ENCODE peak calls at places on chromosome 4, in seven cellular contexts. V is PC-9, N is A549, X is IMR-90, S is GM23248, J is SK-N-SH, C is neural progenitor cell. W is an unnamed sample.

GRCh38 chr4:153252122-153252521 is 47.9 kb downstream of the TRIM2 start:
- DNase-seq in V (no peak), N (no peak), X (no peak), S (no peak), J (no peak), C (no peak), W (no peak)

GRCh38 chr4:52244773-52245360 is 193.8 kb downstream of the SPATA18 start:
- DNase-seq in V (no peak), N (no peak), X (no peak), S (no peak), J (peak; percentile 32), C (no peak), W (no peak)

GRCh38 chr4:162959056-162959455 is 207.6 kb downstream of the NAF1 start:
- DNase-seq in V (peak; percentile 4), N (no peak), X (no peak), S (no peak), J (no peak), C (peak; percentile 28), W (peak; percentile 60)

GRCh38 chr4:100014616-100015015 is 64.5 kb upstream of the H2AZ1 start:
- DNase-seq in V (no peak), N (no peak), X (peak; percentile 26), S (no peak), J (no peak), C (no peak), W (no peak)

GRCh38 chr4:53682908-53683307 is 91.6 kb upstream of the LNX1 start:
- DNase-seq in V (no peak), N (no peak), X (no peak), S (no peak), J (no peak), C (no peak), W (no peak)

GRCh38 chr4:6041794-6042193 is 23.6 kb upstream of the C4orf50 start:
- DNase-seq in V (no peak), N (no peak), X (no peak), S (no peak), J (no peak), C (no peak), W (no peak)

GRCh38 chr4:104989363-104989762 is 157.3 kb upstream of the TET2 start:
- DNase-seq in V (no peak), N (no peak), X (peak; percentile 41), S (no peak), J (no peak), C (no peak), W (no peak)

GRCh38 chr4:26751004-26751403 is 109.6 kb upstream of the STIM2 start:
- DNase-seq in V (no peak), N (no peak), X (no peak), S (no peak), J (no peak), C (no peak), W (no peak)

GRCh38 chr4:123649644-123650356 is 253.2 kb downstream of the SPRY1 start:
- DNase-seq in V (no peak), N (peak; percentile 23), X (peak; percentile 79), S (peak; percentile 76), J (no peak), C (peak; percentile 38), W (peak; percentile 46)

GRCh38 chr4:128528793-128529553 is 241.4 kb upstream of the PGRMC2 start:
- DNase-seq in V (peak; percentile 65), N (peak; percentile 78), X (peak; percentile 99), S (peak; percentile 98), J (no peak), C (peak; percentile 64), W (peak; percentile 64)

GRCh38 chr4:5839751-5840674 is 52.9 kb downstream of the CRMP1 start:
- DNase-seq in V (no peak), N (no peak), X (no peak), S (peak; percentile 62), J (no peak), C (no peak), W (no peak)

GRCh38 chr4:66575024-66575696 is 904.9 kb upstream of the EPHA5 start:
- DNase-seq in V (peak; percentile 64), N (peak; percentile 66), X (peak; percentile 62), S (no peak), J (no peak), C (no peak), W (no peak)

GRCh38 chr4:60743654-60744053 is 456.5 kb upstream of the ADGRL3 start:
- DNase-seq in V (no peak), N (no peak), X (no peak), S (no peak), J (no peak), C (no peak), W (no peak)

GRCh38 chr4:140028676-140029407 is 125.1 kb downstream of the MAML3 start:
- DNase-seq in V (no peak), N (no peak), X (peak; percentile 49), S (no peak), J (no peak), C (no peak), W (no peak)

DNA sequence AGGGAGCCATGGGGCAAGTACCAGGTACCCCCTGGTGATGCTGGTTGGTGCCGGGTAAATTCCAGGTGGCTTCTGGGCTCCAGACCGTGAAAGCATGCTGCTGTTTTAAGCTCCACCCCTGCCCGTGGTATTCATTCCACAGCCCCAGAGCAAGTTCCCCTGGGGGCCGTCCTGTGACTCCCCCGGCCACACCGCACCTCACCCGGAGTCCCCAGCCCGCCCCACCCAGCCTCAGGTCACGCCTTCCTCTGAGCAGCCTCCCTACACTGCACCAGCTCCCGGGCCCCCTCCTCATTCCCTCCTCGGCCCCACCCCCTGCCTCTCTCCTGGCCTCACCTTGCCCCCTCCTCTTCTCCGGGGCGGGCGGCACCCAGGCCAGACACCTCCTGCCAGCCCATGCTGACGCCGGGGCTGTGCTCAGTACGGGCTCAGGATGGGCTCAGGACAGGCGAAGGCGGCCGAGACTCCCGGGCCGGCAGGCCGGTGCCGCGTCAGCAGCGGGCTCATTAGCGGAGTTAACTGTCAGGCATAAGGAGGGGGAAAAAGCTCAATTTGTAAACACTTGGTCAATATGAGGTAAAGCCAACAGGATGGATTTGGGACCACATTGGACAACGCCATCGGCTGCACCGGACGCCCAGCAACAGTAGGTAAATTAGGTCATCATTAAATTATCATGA is 127.4 kb downstream of the FAM53A start:
- DNase-seq in V (no peak), N (no peak), X (no peak), S (peak; percentile 22), J (peak; percentile 62), C (peak; percentile 51), W (peak; percentile 74)
- H3K4me2 ChIP-seq in V (no peak overlapping the region), N (no peak overlapping the region), X (no peak overlapping the region), S (no peak overlapping the region), J (no peak overlapping the region), C (peak overlapping the region; percentile 61), W (no peak overlapping the region)

GRCh38 chr4:101993841-101994221 is 203.3 kb downstream of the BANK1 start:
- DNase-seq in V (no peak), N (no peak), X (no peak), S (no peak), J (no peak), C (no peak), W (no peak)
- H3K9me3 ChIP-seq in V (no peaks in the 10 kb centered on the region), N (no peaks in the 10 kb centered on the region), X (no peaks in the 10 kb centered on the region), S (no peaks in the 10 kb centered on the region), J (no peaks in the 10 kb centered on the region), C (no peaks in the 10 kb centered on the region), W (no peaks in the 10 kb centered on the region)

DNA sequence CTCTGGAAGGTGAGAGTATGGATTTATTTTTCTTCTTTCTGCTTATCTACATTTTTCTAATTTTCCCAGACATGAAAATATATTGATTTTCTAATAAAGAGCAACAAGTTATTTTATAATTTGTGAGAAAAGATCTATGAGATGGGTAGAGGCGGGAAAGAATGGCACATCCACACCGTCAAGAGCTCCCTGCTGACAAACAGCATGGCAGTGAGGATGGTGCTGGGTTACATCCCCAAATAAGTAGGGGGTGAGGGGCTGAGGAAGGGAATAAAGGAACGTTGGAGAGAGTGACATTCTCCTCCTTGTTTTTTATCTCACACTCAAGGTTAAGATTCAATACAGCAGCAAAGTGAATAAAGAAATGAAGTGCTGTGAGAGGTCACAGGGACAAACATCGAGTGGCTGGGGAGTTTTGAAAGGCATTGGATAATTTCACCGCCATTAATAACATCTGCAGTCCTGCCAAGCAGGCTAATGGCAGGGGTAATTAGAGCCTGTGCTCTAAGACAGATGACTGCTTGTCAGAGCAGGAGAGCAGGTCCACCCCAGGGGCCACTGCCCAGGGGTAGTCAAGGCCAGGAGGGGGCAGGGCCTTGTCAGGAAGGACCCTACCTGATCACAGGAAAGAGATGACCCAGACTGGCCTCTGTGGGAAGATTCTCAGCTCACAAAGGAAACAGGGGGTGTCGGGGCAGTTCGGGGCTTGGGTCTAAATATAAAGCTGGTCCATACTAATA is 323.8 kb downstream of the FBXW7 start:
- DNase-seq in V (no peak), N (no peak), X (no peak), S (no peak), J (peak; percentile 16), C (no peak), W (no peak)
- H3K4me1 ChIP-seq in V (no peaks in the 10 kb centered on the region), N (no peaks in the 10 kb centered on the region), X (no peaks in the 10 kb centered on the region), S (no peaks in the 10 kb centered on the region), J (peaks cover 9% of the 10 kb centered on the region), C (peaks cover 4% of the 10 kb centered on the region), W (no peaks in the 10 kb centered on the region)

DNA sequence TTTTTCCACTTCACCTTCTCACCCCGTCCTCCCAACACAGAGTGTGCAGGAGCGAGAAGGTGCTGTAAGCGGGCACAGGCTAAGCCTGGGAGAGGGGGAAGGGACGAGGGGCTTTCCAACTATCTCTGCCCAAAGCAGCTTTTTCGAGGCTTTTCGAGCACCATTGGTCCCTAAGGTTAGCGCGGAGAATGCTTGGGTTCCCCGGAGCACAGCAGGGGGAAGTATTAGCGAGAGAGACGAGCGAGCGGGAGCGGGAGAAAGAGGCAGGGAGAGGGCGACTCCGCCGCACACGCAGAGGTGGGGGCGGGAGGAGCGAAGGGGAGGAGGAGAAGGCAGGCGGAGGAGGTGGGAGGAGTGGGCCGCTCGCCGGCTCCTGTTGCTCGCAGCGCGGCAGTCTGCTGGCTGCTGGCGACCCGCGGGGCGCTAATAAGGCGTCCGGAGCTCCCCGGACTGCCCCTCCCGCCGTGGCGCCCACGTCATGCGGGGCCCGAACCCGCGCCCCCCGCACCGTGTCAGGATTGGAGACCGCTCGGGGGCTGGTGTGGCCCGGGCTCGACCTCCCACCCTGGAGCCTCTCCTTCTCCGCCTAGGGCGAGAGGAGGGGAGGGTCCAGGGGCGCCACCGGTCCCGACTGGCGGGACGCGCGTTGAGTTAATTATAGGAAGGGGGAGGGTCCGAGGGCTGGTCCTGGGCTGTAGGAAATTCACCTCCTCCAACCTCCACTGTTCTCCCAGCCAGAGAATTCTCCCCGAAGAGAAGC is at the start of gene ADAMTS3:
- DNase-seq in V (peak; percentile 25), N (peak; percentile 14), X (peak; percentile 33), S (peak; percentile 67), J (peak; percentile 89), C (peak; percentile 93), W (peak; percentile 90)
- H3K4me2 ChIP-seq in V (peak within 1 kb of the TSS; percentile 99), N (peak within 1 kb of the TSS; percentile 91), X (peak within 1 kb of the TSS; percentile 97), S (peak within 1 kb of the TSS; percentile 96), J (peak within 1 kb of the TSS; percentile 97), C (peak within 1 kb of the TSS; percentile 93), W (peak within 1 kb of the TSS; percentile 97)

GRCh38 chr4:175421506-175421905 is 390.6 kb downstream of the GPM6A start:
- DNase-seq in V (no peak), N (peak; percentile 52), X (peak; percentile 66), S (peak; percentile 73), J (no peak), C (no peak), W (no peak)
- H3K9me3 ChIP-seq in V (no peaks in the 10 kb centered on the region), N (peaks cover 18% of the 10 kb centered on the region), X (peaks cover 2% of the 10 kb centered on the region), S (no peaks in the 10 kb centered on the region), J (peaks cover 7% of the 10 kb centered on the region), C (no peaks in the 10 kb centered on the region), W (no peaks in the 10 kb centered on the region)

GRCh38 chr4:55851885-55852284 is 1.6 kb upstream of the EXOC1 start:
- DNase-seq in V (peak; percentile 17), N (no peak), X (no peak), S (no peak), J (no peak), C (no peak), W (no peak)
- H3K4me1 ChIP-seq in V (peaks cover 34% of the 10 kb centered on the region), N (peaks cover 3% of the 10 kb centered on the region), X (no peaks in the 10 kb centered on the region), S (peaks cover 11% of the 10 kb centered on the region), J (peaks cover 7% of the 10 kb centered on the region), C (peaks cover 8% of the 10 kb centered on the region), W (no peaks in the 10 kb centered on the region)

W was measured in H9.